ENCODE peak calls at places on chromosome 13, in six cellular contexts. I is left lung; E is activated naive CD4-positive, alpha-beta T cell treated with Interleukin-2 at 50 U/mL for 16 hours; D is neural crest cell; R is T-cell; G is stimulated activated CD4-positive, alpha-beta T cell treated with anti-CD3 and anti-CD28 coated beads, Interleukin-1b, Interleukin-23, amount 100 ng/mL, for 4 hours. L is an unnamed sample.
A peak's percentile ranks its signal among the peaks of the same experiment; 100 is the strongest.

GRCh38 chr13:113741101-113741731 is 17.8 kb upstream of the TMEM255B start:
- DNase-seq in E (no peak), I (no peak), D (no peak), R (no peak), G (no peak), L (no peak)

GRCh38 chr13:76813874-76814273 is 72.3 kb downstream of the KCTD12 start:
- DNase-seq in D (no peak), R (no peak), E (no peak), G (no peak), I (no peak), L (no peak)

GRCh38 chr13:48891586-48891985 is 84.1 kb upstream of the FNDC3A start:
- DNase-seq in G (no peak), D (no peak), R (no peak), I (no peak), E (no peak), L (peak; percentile 65)

GRCh38 chr13:108227651-108228272 is 9.6 kb downstream of the ABHD13 start:
- DNase-seq in G (no peak), E (no peak), I (no peak), R (no peak), D (peak; percentile 24), L (peak; percentile 71)

GRCh38 chr13:98910501-98910951 is 67.3 kb downstream of the DOCK9 start:
- DNase-seq in D (no peak), I (no peak), G (no peak), E (peak; percentile 23), R (no peak), L (peak; percentile 90)

GRCh38 chr13:44421853-44422525 is 48.4 kb downstream of the SERP2 start:
- DNase-seq in G (no peak), E (no peak), D (no peak), I (no peak), R (no peak), L (no peak)

GRCh38 chr13:80082396-80083096 is 258.4 kb downstream of the SPRY2 start:
- DNase-seq in E (no peak), I (no peak), R (no peak), G (no peak), D (no peak), L (peak; percentile 50)

GRCh38 chr13:34308725-34309124 is 490.8 kb downstream of the RFC3 start:
- DNase-seq in G (no peak), R (no peak), E (no peak), D (no peak), I (no peak), L (no peak)

GRCh38 chr13:112142401-112142930 is 75.5 kb downstream of the SOX1 start:
- DNase-seq in E (no peak), I (no peak), G (no peak), R (no peak), D (no peak), L (no peak)

GRCh38 chr13:99792079-99792921 is 179.3 kb downstream of the ZIC5 start:
- DNase-seq in E (no peak), R (no peak), I (no peak), D (no peak), G (no peak), L (no peak)

GRCh38 chr13:90613076-90613795 is 734.3 kb upstream of the MIR17HG start:
- DNase-seq in I (no peak), R (no peak), D (no peak), E (no peak), G (no peak), L (no peak)

GRCh38 chr13:78131811-78132210 is 213.2 kb upstream of the EDNRB start:
- DNase-seq in D (no peak), G (no peak), E (no peak), R (no peak), I (no peak), L (peak; percentile 26)

GRCh38 chr13:96279904-96280303 is 190.0 kb downstream of the HS6ST3 start:
- DNase-seq in G (no peak), I (no peak), R (no peak), E (no peak), D (no peak), L (no peak)

GRCh38 chr13:45325806-45326205 is 15.2 kb downstream of the TPT1 start:
- DNase-seq in I (no peak), E (no peak), D (no peak), G (no peak), R (no peak), L (peak; percentile 85)

GRCh38 chr13:22589880-22590279 is 590.9 kb upstream of the SGCG start:
- DNase-seq in G (no peak), R (no peak), E (no peak), I (no peak), D (no peak), L (no peak)

GRCh38 chr13:101474419-101474957 is 22.0 kb downstream of the ITGBL1 start:
- DNase-seq in R (no peak), G (no peak), D (peak; percentile 6), I (no peak), E (no peak), L (peak; percentile 84)

GRCh38 chr13:59865398-59865797 is 298.3 kb downstream of the DIAPH3 start:
- DNase-seq in I (no peak), D (no peak), R (no peak), G (no peak), E (no peak), L (peak; percentile 17)

GRCh38 chr13:110116072-110116487 is 190.9 kb downstream of the COL4A1 start:
- DNase-seq in D (peak; percentile 73), G (peak; percentile 44), R (no peak), E (peak; percentile 43), I (peak; percentile 67), L (peak; percentile 91)

GRCh38 chr13:45258339-45258685 is 57.5 kb upstream of the KCTD4 start:
- DNase-seq in G (no peak), E (no peak), I (peak; percentile 52), R (no peak), D (no peak), L (peak; percentile 47)

GRCh38 chr13:78820541-78820940 is 161.6 kb upstream of the OBI1 start:
- DNase-seq in E (no peak), D (no peak), G (no peak), I (no peak), R (no peak), L (no peak)

GRCh38 chr13:97338571-97338970 is 95.4 kb upstream of the RAP2A start:
- DNase-seq in I (no peak), G (no peak), D (no peak), R (no peak), E (no peak), L (no peak)

GRCh38 chr13:110137677-110138008 is 169.3 kb downstream of the COL4A1 start:
- DNase-seq in D (no peak), E (peak; percentile 9), I (peak; percentile 62), R (no peak), G (peak; percentile 5), L (no peak)

GRCh38 chr13:34620073-34620858 is 321.8 kb upstream of the NBEA start:
- DNase-seq in D (no peak), G (no peak), I (no peak), E (no peak), R (no peak), L (no peak)

GRCh38 chr13:46297338-46297737 is 85.6 kb downstream of the LRRC63 start:
- DNase-seq in R (no peak), G (no peak), I (no peak), E (no peak), D (no peak), L (peak; percentile 59)